ENCODE peak calls at places on chromosomes 7 and 10, in eight cellular contexts. B, J, S, N, E, Z, R and Y are unnamed samples.

GRCh38 chr10:18362892-18363291 is 222.7 kb downstream of the CACNB2 start:
- DNase-seq in B (no peak), J (no peak), S (no peak), N (no peak), E (no peak), Z (no peak), R (no peak), Y (no peak)

GRCh38 chr10:31118561-31118960 is 86.9 kb upstream of the ZNF438 start:
- DNase-seq in B (no peak), J (no peak), S (no peak), N (no peak), E (no peak), Z (no peak), R (no peak), Y (no peak)

GRCh38 chr7:140218656-140219055 is 41.9 kb upstream of the KDM7A start:
- DNase-seq in B (no peak), J (no peak), S (no peak), N (no peak), E (no peak), Z (no peak), R (no peak), Y (no peak)

GRCh38 chr7:69782917-69783684 is 184.8 kb downstream of the AUTS2 start:
- DNase-seq in B (peak; percentile 70), J (no peak), S (peak; percentile 18), N (no peak), E (peak; percentile 90), Z (peak; percentile 45), R (no peak), Y (peak; percentile 60)

GRCh38 chr7:90211391-90212148 is at the start of gene STEAP2:
- DNase-seq in B (peak; percentile 92), J (no peak), S (peak; percentile 89), N (peak; percentile 82), E (peak; percentile 98), Z (peak; percentile 88), R (peak; percentile 57), Y (peak; percentile 55)

GRCh38 chr10:15321431-15322321 is 49.4 kb downstream of the FAM171A1 start:
- DNase-seq in B (peak; percentile 89), J (no peak), S (no peak), N (no peak), E (peak; percentile 89), Z (peak; percentile 53), R (no peak), Y (no peak)

GRCh38 chr10:70130878-70131559 is 1.6 kb downstream of the AIFM2 start:
- DNase-seq in B (peak; percentile 84), J (no peak), S (no peak), N (no peak), E (peak; percentile 91), Z (no peak), R (no peak), Y (peak; percentile 57)

GRCh38 chr10:32237644-32238345 is 109.2 kb downstream of the EPC1 start:
- DNase-seq in B (peak; percentile 40), J (no peak), S (no peak), N (no peak), E (peak; percentile 23), Z (no peak), R (no peak), Y (no peak)

GRCh38 chr7:27095050-27095896 is 527 bp downstream of the HOXA1 start:
- DNase-seq in B (no peak), J (no peak), S (no peak), N (no peak), E (no peak), Z (no peak), R (no peak), Y (no peak)

GRCh38 chr7:22182139-22182538 is 174.8 kb downstream of the RAPGEF5 start:
- DNase-seq in B (no peak), J (no peak), S (no peak), N (no peak), E (no peak), Z (no peak), R (no peak), Y (no peak)

GRCh38 chr7:22176791-22177412 is 180.1 kb downstream of the RAPGEF5 start:
- DNase-seq in B (no peak), J (no peak), S (no peak), N (no peak), E (no peak), Z (no peak), R (no peak), Y (no peak)

GRCh38 chr7:22174574-22174953 is 182.4 kb downstream of the RAPGEF5 start:
- DNase-seq in B (no peak), J (no peak), S (no peak), N (no peak), E (no peak), Z (no peak), R (no peak), Y (no peak)

GRCh38 chr7:22179442-22179879 is 177.5 kb downstream of the RAPGEF5 start:
- DNase-seq in B (no peak), J (no peak), S (no peak), N (no peak), E (peak; percentile 34), Z (no peak), R (no peak), Y (no peak)

DNA sequence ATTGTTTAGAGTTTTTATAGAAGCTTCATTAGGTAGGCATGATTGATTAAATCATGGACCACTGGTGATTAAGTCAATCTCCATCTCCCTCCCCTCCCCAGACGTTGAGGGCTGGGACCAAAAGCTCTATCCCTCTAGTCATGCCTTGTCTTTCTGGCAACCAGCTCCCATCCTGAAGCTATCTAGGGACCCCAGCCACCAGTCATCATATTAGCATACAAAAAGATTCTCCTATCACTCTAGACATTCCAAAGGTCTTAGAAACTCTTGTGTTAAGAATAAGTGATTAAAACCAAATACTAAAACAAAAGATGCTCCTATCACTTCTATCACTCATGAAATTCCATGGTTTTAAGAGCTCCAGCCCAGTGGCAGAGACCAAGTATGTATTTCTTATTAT is 178.2 kb downstream of the RAPGEF5 start:
- DNase-seq in B (no peak), J (no peak), S (no peak), N (no peak), E (no peak), Z (no peak), R (no peak), Y (no peak)
- H3K4me1 ChIP-seq in B (no peaks in the 10 kb centered on the region), J (no peaks in the 10 kb centered on the region), S (no peaks in the 10 kb centered on the region), N (peaks cover 2% of the 10 kb centered on the region), E (no peaks in the 10 kb centered on the region), Z (peaks cover 24% of the 10 kb centered on the region), R (peaks cover 5% of the 10 kb centered on the region), Y (no peaks in the 10 kb centered on the region)

DNA sequence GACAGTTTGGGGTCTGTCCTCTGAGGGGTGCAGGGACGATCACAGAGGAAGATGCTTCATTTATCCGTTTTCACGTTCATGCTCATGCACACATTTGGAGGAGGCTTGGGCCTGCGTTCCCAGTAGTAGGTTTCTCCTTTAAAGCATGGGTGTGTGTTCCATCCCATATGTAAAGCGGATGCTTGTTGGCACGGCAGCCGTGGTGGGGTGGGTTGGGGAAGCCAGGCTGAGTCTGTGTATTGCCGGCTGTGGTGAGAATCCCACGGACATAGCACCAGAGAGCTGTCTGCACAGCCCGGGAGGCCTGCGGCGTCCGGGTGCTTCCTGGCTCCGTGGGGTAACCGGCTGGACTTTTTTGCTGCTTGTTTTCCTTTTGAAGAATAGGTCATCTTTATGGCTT is 440 bp downstream of the JAKMIP3 start:
- DNase-seq in B (no peak), J (no peak), S (no peak), N (no peak), E (peak; percentile 23), Z (no peak), R (no peak), Y (no peak)
- H3K27ac ChIP-seq in B (peak overlapping the region; percentile 2), J (no peak overlapping the region), S (peak overlapping the region; percentile 84), N (no peak overlapping the region), E (no peak overlapping the region), Z (peak overlapping the region; percentile 84), R (no peak overlapping the region), Y (peak overlapping the region; percentile 53)

DNA sequence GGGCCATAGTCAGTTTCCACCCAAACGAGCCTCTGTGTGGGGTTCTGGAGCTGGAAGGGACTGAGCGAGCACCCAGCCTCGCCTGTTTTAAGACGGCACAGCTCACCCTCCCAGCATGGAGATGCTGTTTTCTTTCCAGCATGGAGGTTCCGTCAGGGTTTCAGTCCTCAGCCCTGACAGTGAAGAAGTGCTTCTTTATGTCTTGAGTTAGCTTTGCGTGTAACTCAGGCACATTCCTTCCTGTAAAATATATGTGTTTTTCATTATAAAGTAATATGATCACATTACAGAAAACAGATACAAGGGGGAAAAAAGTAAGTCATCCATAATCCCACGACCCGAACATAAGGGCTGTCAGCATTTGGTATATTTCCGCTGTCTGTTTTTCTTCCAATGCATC is 5.1 kb downstream of the CPA4 start:
- DNase-seq in B (no peak), J (no peak), S (no peak), N (no peak), E (no peak), Z (no peak), R (no peak), Y (no peak)
- TF ChIP-seq CTCF in B (no peak), J (no peak), S (no peak), N (no peak), E (no peak), Z (no peak), R (no peak), Y (no peak)

GRCh38 chr10:102800601-102801335 is 36.4 kb downstream of the CYP17A1 start:
- DNase-seq in B (no peak), J (no peak), S (no peak), N (no peak), E (no peak), Z (no peak), R (no peak), Y (no peak)

GRCh38 chr10:102791754-102792153 is 45.5 kb downstream of the CYP17A1 start:
- DNase-seq in B (no peak), J (no peak), S (no peak), N (no peak), E (no peak), Z (no peak), R (no peak), Y (no peak)

GRCh38 chr10:102796407-102797176 is 40.6 kb downstream of the CYP17A1 start:
- DNase-seq in B (peak; percentile 64), J (peak; percentile 42), S (peak; percentile 82), N (no peak), E (peak; percentile 80), Z (peak; percentile 91), R (no peak), Y (peak; percentile 95)

GRCh38 chr10:102799691-102800435 is 37.4 kb downstream of the CYP17A1 start:
- DNase-seq in B (no peak), J (no peak), S (no peak), N (no peak), E (no peak), Z (peak; percentile 39), R (no peak), Y (peak; percentile 97)

GRCh38 chr10:102795453-102796406 is 41.5 kb downstream of the CYP17A1 start:
- DNase-seq in B (no peak), J (no peak), S (no peak), N (no peak), E (no peak), Z (peak; percentile 37), R (no peak), Y (peak; percentile 75)
- H3K4me1 ChIP-seq in B (peaks cover 10% of the 10 kb centered on the region), J (peaks cover 24% of the 10 kb centered on the region), S (peaks cover 33% of the 10 kb centered on the region), N (no peaks in the 10 kb centered on the region), E (peaks cover 39% of the 10 kb centered on the region), Z (peaks cover 100% of the 10 kb centered on the region), R (peaks cover 86% of the 10 kb centered on the region), Y (peaks cover 96% of the 10 kb centered on the region)

GRCh38 chr10:80466724-80467326 is 12.7 kb downstream of the TSPAN14 start:
- DNase-seq in B (no peak), J (no peak), S (no peak), N (no peak), E (no peak), Z (no peak), R (no peak), Y (no peak)
- H3K27ac ChIP-seq in B (no peak overlapping the region), J (peak overlapping the region; percentile 49), S (peak overlapping the region; percentile 85), N (no peak overlapping the region), E (no peak overlapping the region), Z (peak overlapping the region; percentile 100), R (no peak overlapping the region), Y (peak overlapping the region; percentile 94)